ENCODE peak calls at places on chromosome 5, in eight cellular contexts. Y, I, L, V, H, F, N and S are unnamed samples.

GRCh38 chr5:19978466-19978865 is 9.5 kb downstream of the CDH18 start:
- DNase-seq in Y (no peak), L (no peak), H (no peak), F (no peak), I (no peak), V (no peak), N (no peak), S (no peak)

GRCh38 chr5:169350016-169350415 is 49.1 kb upstream of the SLIT3 start:
- DNase-seq in V (no peak), I (no peak), N (no peak), H (no peak), F (no peak), Y (no peak), L (no peak), S (no peak)

GRCh38 chr5:148042920-148043319 is 20.9 kb upstream of the SPINK5 start:
- DNase-seq in F (no peak), V (no peak), Y (no peak), H (no peak), I (no peak), L (no peak), N (no peak), S (no peak)

GRCh38 chr5:138981606-138982005 is 106.5 kb upstream of the LRRTM2 start:
- DNase-seq in H (no peak), F (no peak), N (no peak), V (no peak), L (no peak), I (no peak), Y (no peak), S (no peak)

GRCh38 chr5:26945881-26946280 is 92.5 kb downstream of the CDH9 start:
- DNase-seq in V (no peak), L (no peak), H (no peak), Y (no peak), F (no peak), I (no peak), N (no peak), S (no peak)

GRCh38 chr5:164868761-164869160 is 1363.3 kb downstream of the MAT2B start:
- DNase-seq in H (no peak), Y (no peak), V (no peak), L (no peak), F (no peak), N (no peak), I (no peak), S (no peak)

GRCh38 chr5:87195616-87196015 is 72.1 kb upstream of the RASA1 start:
- DNase-seq in F (no peak), L (no peak), Y (no peak), H (no peak), V (no peak), I (no peak), N (no peak), S (no peak)

GRCh38 chr5:93010626-93011025 is 570.4 kb downstream of the NR2F1-AS1 start:
- DNase-seq in Y (no peak), F (no peak), V (no peak), L (no peak), N (no peak), H (no peak), I (no peak), S (no peak)

GRCh38 chr5:80755634-80756033 is 100.9 kb upstream of the DHFR start:
- DNase-seq in Y (no peak), H (no peak), V (no peak), F (no peak), N (no peak), L (no peak), I (no peak), S (no peak)

GRCh38 chr5:143913008-143913752 is 101.2 kb downstream of the HMHB1 start:
- DNase-seq in I (no peak), Y (peak; percentile 4), F (no peak), N (no peak), V (no peak), H (no peak), L (no peak), S (no peak)

GRCh38 chr5:86858452-86858851 is 240.7 kb downstream of the COX7C start:
- DNase-seq in V (no peak), L (no peak), F (no peak), H (no peak), Y (no peak), I (no peak), N (no peak), S (no peak)

GRCh38 chr5:172954277-172954676 is 4.9 kb upstream of the RPL26L1 start:
- DNase-seq in I (no peak), F (no peak), N (no peak), Y (no peak), L (no peak), V (no peak), H (no peak), S (no peak)

GRCh38 chr5:172870261-172870806 is 36.3 kb downstream of the ERGIC1 start:
- DNase-seq in F (no peak), Y (no peak), H (no peak), I (no peak), L (no peak), V (no peak), N (peak; percentile 87), S (no peak)

GRCh38 chr5:166637295-166637694 is 1654.2 kb upstream of the WWC1 start:
- DNase-seq in N (no peak), H (no peak), Y (no peak), I (no peak), V (no peak), L (no peak), F (no peak), S (no peak)

GRCh38 chr5:140869555-140869886 is 764 bp downstream of the PCDHA11 start:
- DNase-seq in N (no peak), Y (no peak), H (no peak), F (no peak), L (no peak), I (no peak), V (no peak), S (no peak)

GRCh38 chr5:56951131-56951945 is 585 bp downstream of the MIER3 start:
- DNase-seq in F (peak; percentile 33), V (no peak), H (peak; percentile 74), L (peak; percentile 50), Y (no peak), N (peak; percentile 66), I (peak; percentile 14), S (no peak)

GRCh38 chr5:53008751-53009150 is 19.6 kb downstream of the ITGA2 start:
- DNase-seq in Y (no peak), L (no peak), F (no peak), N (no peak), I (no peak), H (no peak), V (no peak), S (no peak)

GRCh38 chr5:23419115-23419514 is 88.3 kb upstream of the PRDM9 start:
- DNase-seq in I (no peak), V (no peak), N (no peak), L (no peak), F (no peak), H (no peak), Y (no peak), S (no peak)

GRCh38 chr5:169804861-169805260 is 167.8 kb downstream of the DOCK2 start:
- DNase-seq in I (no peak), V (no peak), F (no peak), N (no peak), L (no peak), H (no peak), Y (no peak), S (no peak)

GRCh38 chr5:172193872-172194271 is at the start of gene EFCAB9:
- DNase-seq in L (no peak), I (no peak), F (no peak), N (no peak), Y (no peak), V (no peak), H (no peak), S (no peak)

GRCh38 chr5:148972958-148973357 is 89.9 kb downstream of the SH3TC2 start:
- DNase-seq in I (no peak), H (no peak), N (peak; percentile 71), Y (peak; percentile 13), F (no peak), V (peak; percentile 35), L (no peak), S (peak; percentile 44)

DNA sequence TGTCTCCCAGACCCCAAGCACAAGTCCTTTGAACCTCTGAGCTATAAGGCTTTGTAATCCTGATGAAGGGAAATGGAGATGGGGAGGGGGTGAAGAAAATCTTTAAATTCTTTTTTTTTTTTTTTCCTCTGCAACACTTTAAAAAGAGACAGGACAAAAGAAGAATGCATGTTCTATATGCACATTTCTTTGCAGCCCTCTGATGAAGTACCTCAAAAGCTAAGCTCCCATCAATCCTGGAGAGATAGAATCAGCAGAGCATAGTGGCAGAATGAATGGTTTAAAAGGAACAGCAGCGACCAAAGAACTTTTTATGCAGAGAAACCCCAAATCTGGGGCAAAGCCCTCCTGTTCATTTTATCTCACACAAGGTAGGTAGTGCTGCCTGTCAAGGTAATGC is 173.3 kb upstream of the ZNF608 start:
- DNase-seq in I (no peak), N (no peak), Y (no peak), L (no peak), H (no peak), V (no peak), F (no peak), S (no peak)
- H3K4me1 ChIP-seq in I (no peaks in the 10 kb centered on the region), N (peaks cover 17% of the 10 kb centered on the region), Y (no peaks in the 10 kb centered on the region), L (peaks cover 3% of the 10 kb centered on the region), H (peaks cover 19% of the 10 kb centered on the region), V (peaks cover 20% of the 10 kb centered on the region), F (peaks cover 17% of the 10 kb centered on the region), S (peaks cover 8% of the 10 kb centered on the region)

DNA sequence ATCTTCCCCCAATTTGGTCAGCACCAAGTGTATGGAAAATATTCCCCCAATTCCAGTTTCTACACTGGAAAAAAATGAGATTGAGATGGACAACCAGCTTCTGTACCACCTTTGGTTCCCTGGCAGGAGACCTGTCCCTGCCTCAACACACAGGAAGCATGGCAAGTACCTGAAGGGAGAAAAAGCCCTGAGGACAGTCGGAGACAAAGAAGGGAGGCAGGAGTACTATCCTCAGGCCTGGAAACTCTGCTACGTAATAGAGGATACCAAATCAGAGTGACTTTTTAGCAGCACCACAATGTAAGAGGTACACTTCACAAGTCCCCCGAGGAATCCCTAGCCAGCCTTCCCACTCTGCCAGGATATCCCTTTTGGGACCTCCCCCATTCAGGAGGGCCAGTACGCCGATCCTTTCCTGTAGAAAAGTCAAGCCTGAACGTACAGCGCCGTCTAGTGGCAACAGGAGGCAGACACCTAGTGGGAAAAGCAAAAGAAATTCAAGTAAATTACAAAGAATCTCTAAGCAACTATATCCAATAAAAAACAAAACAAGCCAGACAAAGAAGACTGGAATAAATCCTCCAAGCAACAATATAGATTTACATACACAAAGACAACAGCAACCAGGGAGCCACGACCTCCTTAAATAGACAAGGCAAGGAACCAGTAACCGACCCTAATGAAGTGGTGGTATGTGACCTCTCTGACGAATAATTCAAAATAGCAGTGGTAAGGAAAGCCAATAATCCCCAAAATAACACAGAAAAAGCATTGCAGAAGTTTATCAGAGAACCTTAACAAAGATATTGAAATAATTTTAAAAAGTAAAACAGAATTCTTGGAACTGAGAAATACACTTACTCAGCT is 63.3 kb upstream of the SLCO6A1 start:
- DNase-seq in V (no peak), H (peak; percentile 82), I (peak; percentile 17), N (no peak), Y (peak; percentile 39), L (no peak), F (peak; percentile 11), S (no peak)
- TF ChIP-seq EP300 in V (no peak), H (no peak), I (no peak), N (no peak), Y (no peak), L (no peak), F (no peak), S (no peak)

GRCh38 chr5:180645609-180646204 is 3.7 kb downstream of the FLT4 start:
- DNase-seq in F (no peak), L (no peak), Y (no peak), N (no peak), V (no peak), H (no peak), I (no peak), S (no peak)
- H3K27me3 ChIP-seq in F (peaks cover 45% of the 10 kb centered on the region), L (no peaks in the 10 kb centered on the region), Y (peaks cover 14% of the 10 kb centered on the region), N (peaks cover 35% of the 10 kb centered on the region), V (peaks cover 41% of the 10 kb centered on the region), H (peaks cover 5% of the 10 kb centered on the region), I (peaks cover 61% of the 10 kb centered on the region), S (peaks cover 56% of the 10 kb centered on the region)

GRCh38 chr5:38188591-38188990 is 69.8 kb upstream of the EGFLAM start:
- DNase-seq in Y (no peak), N (no peak), H (no peak), F (no peak), L (no peak), V (no peak), I (no peak), S (no peak)
- H3K4me1 ChIP-seq in Y (peaks cover 53% of the 10 kb centered on the region), N (peaks cover 9% of the 10 kb centered on the region), H (no peaks in the 10 kb centered on the region), F (no peaks in the 10 kb centered on the region), L (no peaks in the 10 kb centered on the region), V (no peaks in the 10 kb centered on the region), I (peaks cover 2% of the 10 kb centered on the region), S (no peaks in the 10 kb centered on the region)